ENCODE peak calls at places on chromosomes 2 and 18, in ten cellular contexts. V, P, Z, R, D, A, I, U, F and S are unnamed samples. For H3K27me3, the result is how much of the 10 kb centered on the place peaks cover.

GRCh38 chr2:72862239-72862988 is 24.8 kb upstream of the SPR start:
- DNase-seq in V (peak), P (peak), Z (peak), R (peak), D (peak), A (peak), I (peak), U (peak), F (peak), S (peak)

GRCh38 chr2:180463608-180464007 is 456.5 kb upstream of the CWC22 start:
- DNase-seq in V (no peak), P (no peak), Z (no peak), R (no peak), D (no peak), A (no peak), I (no peak), U (no peak), F (peak), S (no peak)

GRCh38 chr18:27171993-27172392 is 13.1 kb downstream of the CHST9 start:
- DNase-seq in V (no peak), P (no peak), Z (no peak), R (no peak), D (no peak), A (no peak), I (no peak), U (no peak), F (no peak), S (no peak)

GRCh38 chr2:236976271-236977120 is 109.2 kb upstream of the COPS8 start:
- DNase-seq in V (no peak), P (no peak), Z (peak), R (no peak), D (no peak), A (no peak), I (peak), U (no peak), F (no peak), S (no peak)

GRCh38 chr2:218405365-218406208 is 5.9 kb downstream of the CTDSP1 start:
- DNase-seq in V (no peak), P (no peak), Z (peak), R (peak), D (peak), A (no peak), I (peak), U (no peak), F (no peak), S (no peak)

GRCh38 chr18:23302852-23303527 is 150.1 kb upstream of the RIOK3 start:
- DNase-seq in V (no peak), P (peak), Z (peak), R (no peak), D (no peak), A (no peak), I (no peak), U (no peak), F (no peak), S (no peak)

GRCh38 chr2:216274194-216274593 is 98.1 kb downstream of the MARCHF4 start:
- DNase-seq in V (no peak), P (no peak), Z (no peak), R (no peak), D (no peak), A (no peak), I (no peak), U (no peak), F (no peak), S (no peak)

GRCh38 chr2:231276986-231277385 is 78.6 kb downstream of the ARMC9 start:
- DNase-seq in V (no peak), P (no peak), Z (no peak), R (no peak), D (no peak), A (no peak), I (no peak), U (no peak), F (no peak), S (no peak)

GRCh38 chr2:168138911-168139310 is 108.5 kb downstream of the STK39 start:
- DNase-seq in V (no peak), P (no peak), Z (no peak), R (no peak), D (no peak), A (no peak), I (no peak), U (no peak), F (no peak), S (no peak)

GRCh38 chr18:37398248-37398920 is 167.2 kb downstream of the CELF4 start:
- DNase-seq in V (no peak), P (no peak), Z (no peak), R (no peak), D (no peak), A (no peak), I (no peak), U (no peak), F (no peak), S (no peak)

GRCh38 chr18:64717026-64717425 is 568.1 kb upstream of the LINC00305 start:
- DNase-seq in V (no peak), P (no peak), Z (no peak), R (no peak), D (no peak), A (no peak), I (no peak), U (no peak), F (no peak), S (no peak)

GRCh38 chr2:95240091-95240490 is 32.8 kb downstream of the ZNF892 start:
- DNase-seq in V (no peak), P (no peak), Z (no peak), R (no peak), D (no peak), A (no peak), I (no peak), U (no peak), F (no peak), S (no peak)

GRCh38 chr2:86358982-86359381 is 21.6 kb upstream of the REEP1 start:
- DNase-seq in V (no peak), P (no peak), Z (no peak), R (no peak), D (no peak), A (no peak), I (no peak), U (peak), F (no peak), S (no peak)

GRCh38 chr2:152499921-152500320 is 164.9 kb downstream of the FMNL2 start:
- DNase-seq in V (no peak), P (no peak), Z (no peak), R (no peak), D (no peak), A (no peak), I (no peak), U (no peak), F (no peak), S (no peak)

GRCh38 chr2:9752441-9753275 is 90.6 kb upstream of the TAF1B start:
- DNase-seq in V (no peak), P (no peak), Z (no peak), R (no peak), D (no peak), A (peak), I (no peak), U (no peak), F (no peak), S (peak)

GRCh38 chr2:158131483-158131912 is 29.8 kb downstream of the UPP2 start:
- DNase-seq in V (no peak), P (no peak), Z (no peak), R (no peak), D (no peak), A (no peak), I (no peak), U (no peak), F (no peak), S (no peak)

GRCh38 chr2:145551661-145552060 is 1031.7 kb upstream of the ZEB2 start:
- DNase-seq in V (no peak), P (no peak), Z (no peak), R (no peak), D (no peak), A (no peak), I (no peak), U (no peak), F (no peak), S (no peak)

GRCh38 chr18:36377626-36378025 is 80.1 kb downstream of the FHOD3 start:
- DNase-seq in V (no peak), P (no peak), Z (no peak), R (no peak), D (no peak), A (no peak), I (no peak), U (no peak), F (no peak), S (no peak)

GRCh38 chr2:214465386-214466146 is 54.7 kb downstream of the VWC2L start:
- DNase-seq in V (peak), P (no peak), Z (no peak), R (no peak), D (no peak), A (no peak), I (no peak), U (no peak), F (no peak), S (peak)

GRCh38 chr18:63421514-63421913 is 762 bp downstream of the VPS4B start:
- DNase-seq in V (no peak), P (no peak), Z (no peak), R (no peak), D (no peak), A (no peak), I (no peak), U (no peak), F (no peak), S (no peak)

GRCh38 chr2:15670469-15670868 is 78.8 kb downstream of the DDX1 start:
- DNase-seq in V (no peak), P (no peak), Z (no peak), R (no peak), D (no peak), A (no peak), I (no peak), U (no peak), F (no peak), S (no peak)

GRCh38 chr2:2253139-2254016 is 77.7 kb downstream of the MYT1L start:
- DNase-seq in V (no peak), P (no peak), Z (no peak), R (no peak), D (peak), A (no peak), I (no peak), U (no peak), F (no peak), S (no peak)

GRCh38 chr2:138503087-138503442 is 1.5 kb downstream of the SPOPL start:
- DNase-seq in V (no peak), P (peak), Z (no peak), R (no peak), D (no peak), A (no peak), I (no peak), U (no peak), F (no peak), S (no peak)

GRCh38 chr18:55539240-55539639 is 48.8 kb downstream of the TCF4 start:
- DNase-seq in V (no peak), P (no peak), Z (no peak), R (no peak), D (no peak), A (no peak), I (no peak), U (no peak), F (no peak), S (no peak)

GRCh38 chr18:53458944-53459580 is 765.4 kb downstream of the MBD2 start:
- DNase-seq in V (peak), P (no peak), Z (peak), R (no peak), D (no peak), A (no peak), I (no peak), U (no peak), F (no peak), S (no peak)

GRCh38 chr2:67462741-67463496 is 65.8 kb downstream of the ETAA1 start:
- DNase-seq in V (no peak), P (no peak), Z (no peak), R (no peak), D (no peak), A (no peak), I (no peak), U (no peak), F (no peak), S (no peak)

GRCh38 chr2:142880275-142880674 is 2.8 kb downstream of the KYNU start:
- DNase-seq in V (no peak), P (no peak), Z (no peak), R (no peak), D (no peak), A (no peak), I (no peak), U (no peak), F (no peak), S (no peak)

GRCh38 chr2:215380699-215381098 is 55.2 kb downstream of the FN1 start:
- DNase-seq in V (no peak), P (no peak), Z (no peak), R (no peak), D (no peak), A (no peak), I (no peak), U (no peak), F (no peak), S (no peak)

DNA sequence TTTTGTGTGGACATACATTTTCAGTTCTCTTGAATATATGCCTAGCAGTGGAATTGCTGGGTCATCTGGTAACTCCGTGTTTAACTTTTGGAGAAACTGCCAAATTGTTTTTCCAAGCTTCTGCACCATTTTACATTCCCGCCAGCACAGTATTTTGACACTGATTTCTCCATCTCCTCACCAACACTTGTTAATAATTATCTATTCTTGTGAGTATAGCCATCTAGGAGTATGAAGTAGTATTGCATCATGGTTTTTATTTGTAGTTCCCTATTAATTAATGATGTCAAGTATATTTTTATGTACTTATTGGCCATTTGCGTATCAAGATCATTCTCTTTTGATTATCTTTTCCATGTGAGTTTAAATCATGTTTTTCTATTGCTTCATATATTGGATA is 17.9 kb upstream of the AOX1 start:
- DNase-seq in V (no peak), P (no peak), Z (no peak), R (no peak), D (no peak), A (no peak), I (no peak), U (no peak), F (no peak), S (no peak)
- TF ChIP-seq CTCF in V (no peak), P (no peak), Z (no peak), R (no peak), D (no peak), A (no peak), I (no peak), U (no peak), F (no peak), S (no peak)

GRCh38 chr18:77267957-77268356 is 18.3 kb downstream of the GALR1 start:
- DNase-seq in V (no peak), P (no peak), Z (no peak), R (no peak), D (no peak), A (no peak), I (no peak), U (no peak), F (no peak), S (no peak)
- H3K27me3 ChIP-seq in V (under half), P (under half), Z (under half), R (under half), D (under half), A (under half), I (under half), U (under half), F (under half), S (under half)

GRCh38 chr2:104850322-104851184 is 3.4 kb upstream of the POU3F3 start:
- DNase-seq in V (no peak), P (no peak), Z (peak), R (no peak), D (no peak), A (no peak), I (no peak), U (no peak), F (no peak), S (no peak)
- H3K4me3 ChIP-seq in V (no peak), P (no peak), Z (no peak), R (no peak), D (no peak), A (no peak), I (no peak), U (no peak), F (no peak), S (no peak)

GRCh38 chr18:7955175-7955574 is 388.1 kb downstream of the PTPRM start:
- DNase-seq in V (no peak), P (no peak), Z (no peak), R (no peak), D (no peak), A (no peak), I (no peak), U (no peak), F (no peak), S (no peak)

GRCh38 chr18:7954229-7954628 is 387.1 kb downstream of the PTPRM start:
- DNase-seq in V (no peak), P (peak), Z (no peak), R (no peak), D (no peak), A (no peak), I (no peak), U (no peak), F (no peak), S (no peak)

GRCh38 chr18:7946724-7947377 is 379.7 kb downstream of the PTPRM start:
- DNase-seq in V (no peak), P (peak), Z (peak), R (no peak), D (peak), A (peak), I (peak), U (no peak), F (no peak), S (peak)

GRCh38 chr18:7953085-7953958 is 386.2 kb downstream of the PTPRM start:
- DNase-seq in V (no peak), P (no peak), Z (no peak), R (no peak), D (no peak), A (no peak), I (no peak), U (peak), F (no peak), S (no peak)

DNA sequence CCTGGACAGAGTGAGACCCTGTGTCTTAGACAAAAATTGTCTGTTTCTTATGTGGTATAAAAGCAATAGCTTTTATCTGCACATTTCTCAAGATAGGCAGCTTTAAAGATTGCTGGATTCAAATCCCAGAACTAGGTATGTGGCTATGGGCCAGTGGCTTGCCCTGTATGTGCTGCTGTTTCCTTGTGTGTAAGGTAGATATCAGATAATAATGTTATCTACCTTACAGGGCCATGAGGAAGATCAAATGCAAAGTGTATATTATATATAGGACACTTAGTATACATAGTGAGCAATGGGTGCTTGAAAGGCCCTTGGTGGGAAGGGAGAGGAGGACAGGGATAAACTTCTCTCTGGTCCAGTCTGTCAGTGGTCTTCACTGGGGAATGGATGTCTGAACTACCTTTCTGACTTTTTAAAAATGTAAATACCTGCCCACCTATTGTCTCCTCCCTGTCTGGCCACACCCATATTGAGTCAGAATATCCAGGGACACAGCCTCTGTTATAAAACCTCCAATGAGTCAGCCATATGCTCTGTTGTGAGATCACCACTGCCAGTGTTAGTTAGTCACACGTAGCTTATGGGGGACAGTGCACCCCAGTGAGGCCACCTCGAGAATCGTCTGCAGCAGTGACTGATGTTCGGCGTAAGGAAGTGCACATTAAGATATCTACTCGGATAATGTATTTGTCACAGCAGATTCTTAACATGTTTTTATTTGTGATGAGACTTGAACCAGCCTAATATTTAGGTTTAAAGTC is 383.4 kb downstream of the PTPRM start:
- DNase-seq in V (no peak), P (peak), Z (no peak), R (no peak), D (no peak), A (peak), I (no peak), U (no peak), F (no peak), S (no peak)
- TF ChIP-seq CTCF in V (no peak), P (no peak), Z (no peak), R (no peak), D (no peak), A (no peak), I (no peak), U (no peak), F (no peak), S (no peak)

DNA sequence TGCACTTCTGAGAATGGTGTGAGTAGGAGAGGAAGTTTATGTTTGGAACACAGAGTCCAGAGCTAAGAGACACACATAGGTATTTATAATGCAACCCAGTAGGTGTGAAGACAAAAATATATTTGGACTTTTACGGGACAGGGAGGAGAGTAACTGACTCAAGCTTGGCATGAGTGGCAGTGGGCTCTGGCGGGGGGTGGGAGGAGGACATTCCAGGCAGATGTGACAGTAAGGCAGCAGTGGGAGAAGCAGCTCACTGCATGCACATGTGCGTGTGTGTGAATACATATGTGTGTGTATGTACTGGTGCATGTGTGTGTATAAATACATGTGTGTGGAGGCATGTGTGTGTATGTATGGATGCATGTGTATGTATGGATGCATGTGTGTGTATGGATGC is 51.4 kb downstream of the DCDC2C start:
- DNase-seq in V (no peak), P (no peak), Z (peak), R (peak), D (no peak), A (no peak), I (no peak), U (no peak), F (no peak), S (no peak)
- H3K27me3 ChIP-seq in V (under half), P (under half), Z (under half), R (under half), D (under half), A (half or more), I (under half), U (under half), F (under half), S (under half)

GRCh38 chr18:79173742-79174141 is 104.5 kb downstream of the ATP9B start:
- DNase-seq in V (no peak), P (no peak), Z (no peak), R (no peak), D (no peak), A (no peak), I (no peak), U (no peak), F (no peak), S (no peak)

GRCh38 chr18:79182047-79182713 is 113.0 kb downstream of the ATP9B start:
- DNase-seq in V (no peak), P (no peak), Z (peak), R (no peak), D (no peak), A (no peak), I (no peak), U (peak), F (no peak), S (no peak)

GRCh38 chr18:79178044-79178632 is 108.9 kb downstream of the ATP9B start:
- DNase-seq in V (peak), P (no peak), Z (no peak), R (no peak), D (no peak), A (no peak), I (no peak), U (no peak), F (no peak), S (no peak)
- H3K4me3 ChIP-seq in V (no peak), P (no peak), Z (no peak), R (no peak), D (no peak), A (no peak), I (no peak), U (no peak), F (no peak), S (no peak)